ENCODE peak calls at places on chromosomes 11 and 22, in six cellular contexts. N is GM12878, A is K562, H is HepG2, S is HCT116, G is SK-N-SH. P is an unnamed sample.

GRCh38 chr22:42310301-42310981 is 40.0 kb upstream of the TCF20 start:
- DNase-seq in N (no peak), A (no peak), H (no peak), S (no peak), G (no peak), P (no peak)

GRCh38 chr22:46835693-46836092 is 73.2 kb downstream of the TBC1D22A start:
- DNase-seq in N (no peak), A (no peak), H (no peak), S (no peak), G (no peak), P (no peak)

GRCh38 chr22:20659920-20660319 is 114.0 kb upstream of the SERPIND1 start:
- DNase-seq in N (no peak), A (no peak), H (no peak), S (no peak), G (no peak), P (no peak)

GRCh38 chr11:31557991-31558390 is 48.4 kb downstream of the ELP4 start:
- DNase-seq in N (no peak), A (no peak), H (no peak), S (no peak), G (no peak), P (peak)

GRCh38 chr22:32722441-32722840 is 79.1 kb upstream of the TIMP3 start:
- DNase-seq in N (no peak), A (no peak), H (no peak), S (no peak), G (no peak), P (no peak)

GRCh38 chr11:45960387-45961110 is 38.1 kb downstream of the LARGE2 start:
- DNase-seq in N (no peak), A (no peak), H (no peak), S (no peak), G (no peak), P (no peak)

GRCh38 chr11:36361901-36362391 is 65.9 kb downstream of the PRR5L start:
- DNase-seq in N (no peak), A (no peak), H (no peak), S (no peak), G (no peak), P (no peak)

GRCh38 chr11:10323793-10324170 is 18.9 kb downstream of the ADM start:
- DNase-seq in N (no peak), A (no peak), H (no peak), S (no peak), G (no peak), P (no peak)

DNA sequence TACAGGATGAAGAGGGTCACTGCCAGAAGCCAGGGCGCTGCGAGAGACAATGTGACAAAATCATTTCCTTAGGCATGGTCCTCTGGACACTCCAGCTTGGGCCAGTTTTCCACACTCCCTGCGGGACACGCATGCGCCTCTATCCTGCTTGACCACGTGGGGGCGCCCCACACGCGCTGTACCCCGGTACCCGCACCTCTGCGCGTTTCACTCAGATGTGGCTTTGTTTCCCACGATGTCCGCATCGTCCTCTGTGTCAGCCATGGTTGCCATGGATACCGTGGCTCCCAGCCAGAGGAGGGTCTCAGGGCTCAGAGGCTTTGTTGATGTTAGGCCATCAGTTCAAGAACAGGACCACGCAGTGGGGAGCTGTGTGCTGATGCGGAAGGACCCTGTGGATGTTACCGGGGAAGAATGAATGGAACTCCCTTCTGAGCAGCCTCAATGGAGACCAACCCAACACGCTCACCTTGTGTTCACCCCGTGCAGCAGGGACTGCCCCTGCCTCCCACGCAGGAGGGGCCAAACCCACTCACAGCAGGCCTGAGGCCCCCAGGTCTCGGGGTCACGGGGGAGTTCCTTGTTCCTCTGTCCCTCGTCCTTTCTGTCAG is 101.1 kb upstream of the SLC22A12 start:
- DNase-seq in N (no peak), A (peak), H (peak), S (peak), G (peak), P (peak)
- TF ChIP-seq YY1 in N (no peak), A (peak), H (no peak), S (no peak), G (no peak), P (no peak)

GRCh38 chr22:27212617-27213177 is 555.3 kb downstream of the MIAT start:
- DNase-seq in N (no peak), A (no peak), H (no peak), S (no peak), G (no peak), P (no peak)
- TF ChIP-seq YY1 in N (no peak), A (no peak), H (no peak), S (no peak), G (no peak), P (no peak)

DNA sequence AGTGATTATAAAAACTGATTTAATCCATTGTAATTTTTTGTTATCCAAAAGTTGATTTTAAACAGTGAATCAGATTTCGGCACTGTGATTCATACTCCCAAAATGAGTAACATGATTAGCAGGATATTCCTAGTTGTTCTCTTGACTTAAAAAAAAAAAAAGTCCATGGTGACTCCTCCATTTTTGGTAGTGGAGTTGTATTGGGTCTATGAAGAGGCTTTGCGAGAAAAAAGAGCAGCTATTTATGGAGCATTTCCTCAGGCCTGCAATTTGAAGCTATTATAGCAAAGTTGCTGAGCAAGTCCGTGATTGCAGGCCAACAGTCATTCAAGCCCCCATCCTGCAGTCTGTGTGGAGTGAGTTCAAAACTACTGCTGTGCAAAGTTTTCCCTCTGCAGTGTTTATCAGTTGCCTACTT is 28.8 kb downstream of the YAP1 start:
- DNase-seq in N (no peak), A (no peak), H (no peak), S (no peak), G (no peak), P (no peak)
- TF ChIP-seq YY1 in N (no peak), A (no peak), H (no peak), S (no peak), G (no peak), P (no peak)

GRCh38 chr11:120702656-120703055 is 191.1 kb downstream of the GRIK4 start:
- DNase-seq in N (peak), A (no peak), H (no peak), S (no peak), G (no peak), P (no peak)
- TF ChIP-seq YY1 in N (no peak), A (no peak), H (no peak), S (no peak), G (no peak), P (no peak)

DNA sequence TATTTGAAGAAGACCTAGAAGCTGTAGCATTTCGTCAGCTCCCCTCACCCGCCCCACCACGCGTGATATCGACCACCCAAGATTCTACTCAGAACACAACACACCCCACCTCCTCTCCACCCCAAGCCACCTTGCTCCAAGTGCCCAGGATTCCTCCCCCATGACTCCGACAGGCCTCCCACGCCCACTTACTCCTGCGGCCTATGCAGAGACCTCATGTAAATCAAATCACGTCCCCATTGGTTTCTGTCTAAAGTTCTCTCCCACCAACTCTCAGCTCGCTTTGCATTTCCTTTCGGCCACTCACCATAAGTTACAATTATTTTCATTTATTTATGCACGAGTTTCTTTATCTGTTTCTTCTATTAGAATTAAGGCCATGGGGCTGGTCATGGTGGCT is 11.0 kb downstream of the TMEM151A start:
- DNase-seq in N (no peak), A (no peak), H (no peak), S (no peak), G (no peak), P (no peak)
- TF ChIP-seq YY1 in N (no peak), A (no peak), H (no peak), S (no peak), G (no peak), P (no peak)

P was measured in NT2/D1.